ENCODE peak calls at places on chromosomes 5 and 9, in six cellular contexts. Q is HFF-Myc; O is CD4-positive, alpha-beta T cell; W is bronchial epithelial cell; B is fibroblast of villous mesenchyme; K is neural crest cell. H is an unnamed sample.

GRCh38 chr5:104540448-104540847 is 977.9 kb upstream of the NUDT12 start:
- DNase-seq in B (peak; percentile 69), Q (no peak), K (no peak), O (no peak), W (peak; percentile 8), H (no peak)

GRCh38 chr5:137320056-137321045 is 178.8 kb downstream of the SPOCK1 start:
- DNase-seq in B (peak; percentile 57), O (no peak), Q (peak; percentile 40), K (peak; percentile 49), W (peak; percentile 58), H (peak; percentile 51)

GRCh38 chr5:34563951-34564705 is 92.0 kb upstream of the RAI14 start:
- DNase-seq in O (no peak), K (no peak), Q (no peak), B (peak; percentile 87), W (no peak), H (peak; percentile 30)

GRCh38 chr9:69292078-69292477 is 32.9 kb upstream of the ENTREP1 start:
- DNase-seq in O (no peak), W (no peak), K (no peak), B (no peak), Q (no peak), H (no peak)

GRCh38 chr5:150317048-150318003 is 14.6 kb upstream of the ARSI start:
- DNase-seq in B (peak; percentile 97), O (no peak), W (peak; percentile 95), K (peak; percentile 30), Q (peak; percentile 75), H (peak; percentile 91)

GRCh38 chr5:132259061-132259851 is 1.8 kb downstream of the PDLIM4 start:
- DNase-seq in O (no peak), Q (peak; percentile 75), W (peak; percentile 76), K (peak; percentile 36), B (peak; percentile 96), H (peak; percentile 90)

GRCh38 chr9:98536542-98537173 is 172.1 kb downstream of the GABBR2 start:
- DNase-seq in O (no peak), Q (no peak), W (peak; percentile 26), K (no peak), B (peak; percentile 10), H (no peak)

GRCh38 chr9:14250779-14251145 is 63.2 kb downstream of the NFIB start:
- DNase-seq in B (no peak), W (peak; percentile 47), O (no peak), K (no peak), Q (no peak), H (no peak)

GRCh38 chr9:29556317-29556716 is 1983.0 kb upstream of the C9orf72 start:
- DNase-seq in B (peak; percentile 47), W (peak; percentile 51), Q (no peak), O (no peak), K (no peak), H (peak; percentile 85)

GRCh38 chr9:18477121-18477705 is 3.3 kb downstream of the ADAMTSL1 start:
- DNase-seq in B (no peak), Q (no peak), W (no peak), K (no peak), O (no peak), H (no peak)

GRCh38 chr9:79408200-79408599 is 163.6 kb upstream of the TLE4 start:
- DNase-seq in B (no peak), O (no peak), K (no peak), Q (no peak), W (no peak), H (peak; percentile 5)

GRCh38 chr9:79408617-79409016 is 163.1 kb upstream of the TLE4 start:
- DNase-seq in K (no peak), B (no peak), Q (no peak), W (no peak), O (no peak), H (peak; percentile 66)

DNA sequence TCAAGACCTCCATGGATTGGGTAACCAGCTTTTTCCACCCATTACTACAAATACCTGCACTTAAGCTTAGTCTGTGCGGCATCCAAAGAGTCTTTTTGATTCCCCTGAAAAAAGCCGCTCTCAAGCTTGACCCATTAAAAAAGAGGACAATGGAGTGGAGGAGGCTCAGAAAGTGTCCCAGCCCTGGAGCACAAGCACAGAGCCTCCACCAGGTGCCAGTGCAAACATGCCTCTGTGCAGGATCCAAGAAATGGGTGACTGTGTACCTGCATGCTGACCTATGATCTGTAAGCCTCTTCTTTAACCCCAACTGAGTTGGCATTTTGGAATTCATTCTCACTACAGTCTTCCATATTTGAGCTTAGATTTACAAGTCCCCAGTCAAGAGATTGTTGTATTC is 168.3 kb upstream of the TLE4 start:
- DNase-seq in W (no peak), B (no peak), Q (no peak), K (no peak), O (peak; percentile 8), H (no peak)
- TF ChIP-seq CTCF in W (peak; percentile 10), B (no peak), Q (no peak), K (no peak), O (peak; percentile 26), H (no peak)

DNA sequence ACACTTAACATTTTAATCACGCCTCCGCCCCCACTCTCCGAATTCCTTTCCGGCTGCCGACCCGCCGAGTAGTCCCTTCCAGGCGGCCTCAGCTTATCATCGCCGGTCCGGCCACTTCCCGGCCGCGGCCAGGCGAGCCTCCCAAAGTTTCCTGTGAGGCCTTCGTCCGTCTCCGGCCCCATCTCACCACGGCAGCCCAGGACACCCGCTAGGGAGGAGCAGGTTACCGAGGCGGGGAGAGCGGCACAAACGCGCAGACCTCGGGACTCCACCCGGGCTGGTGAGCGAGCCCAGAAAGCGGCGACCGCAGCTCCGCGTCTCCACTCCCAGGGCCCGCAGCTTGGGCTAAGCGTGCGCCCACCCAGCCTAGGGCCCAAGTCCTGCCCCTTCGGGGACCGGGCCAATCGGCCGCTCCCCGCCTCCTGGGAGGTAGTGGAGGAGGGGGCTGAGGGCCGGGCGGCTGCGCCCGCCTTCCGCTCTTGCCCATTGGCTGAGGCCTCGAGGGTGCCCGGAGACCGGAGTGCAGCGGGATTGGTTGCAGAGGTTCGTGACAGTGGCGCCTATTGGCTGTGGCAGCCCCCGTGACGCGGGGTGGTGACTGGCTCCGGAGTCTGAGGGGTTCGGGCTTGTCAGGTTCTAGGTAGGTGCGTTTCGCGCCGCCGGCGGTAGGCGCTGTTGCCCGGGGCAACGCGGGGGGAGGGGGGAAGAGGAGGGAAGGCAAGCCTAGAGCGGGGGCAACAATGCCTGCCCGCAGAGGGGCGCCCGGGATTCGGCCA is 845 bp downstream of the FER start:
- DNase-seq in K (peak; percentile 94), O (peak; percentile 97), B (peak; percentile 99), Q (peak; percentile 96), W (peak; percentile 97), H (peak; percentile 99)
- TF ChIP-seq CTCF in K (peak; percentile 23), O (no peak), B (no peak), Q (no peak), W (no peak), H (peak; percentile 50)

GRCh38 chr5:180605554-180606214 is 14.4 kb upstream of the SCGB3A1 start:
- DNase-seq in K (peak; percentile 57), O (peak; percentile 44), Q (peak; percentile 11), W (peak; percentile 50), B (peak; percentile 64), H (peak; percentile 29)
- TF ChIP-seq CTCF in K (peak; percentile 72), O (peak; percentile 78), Q (peak; percentile 81), W (peak; percentile 85), B (peak; percentile 86), H (peak; percentile 87)

DNA sequence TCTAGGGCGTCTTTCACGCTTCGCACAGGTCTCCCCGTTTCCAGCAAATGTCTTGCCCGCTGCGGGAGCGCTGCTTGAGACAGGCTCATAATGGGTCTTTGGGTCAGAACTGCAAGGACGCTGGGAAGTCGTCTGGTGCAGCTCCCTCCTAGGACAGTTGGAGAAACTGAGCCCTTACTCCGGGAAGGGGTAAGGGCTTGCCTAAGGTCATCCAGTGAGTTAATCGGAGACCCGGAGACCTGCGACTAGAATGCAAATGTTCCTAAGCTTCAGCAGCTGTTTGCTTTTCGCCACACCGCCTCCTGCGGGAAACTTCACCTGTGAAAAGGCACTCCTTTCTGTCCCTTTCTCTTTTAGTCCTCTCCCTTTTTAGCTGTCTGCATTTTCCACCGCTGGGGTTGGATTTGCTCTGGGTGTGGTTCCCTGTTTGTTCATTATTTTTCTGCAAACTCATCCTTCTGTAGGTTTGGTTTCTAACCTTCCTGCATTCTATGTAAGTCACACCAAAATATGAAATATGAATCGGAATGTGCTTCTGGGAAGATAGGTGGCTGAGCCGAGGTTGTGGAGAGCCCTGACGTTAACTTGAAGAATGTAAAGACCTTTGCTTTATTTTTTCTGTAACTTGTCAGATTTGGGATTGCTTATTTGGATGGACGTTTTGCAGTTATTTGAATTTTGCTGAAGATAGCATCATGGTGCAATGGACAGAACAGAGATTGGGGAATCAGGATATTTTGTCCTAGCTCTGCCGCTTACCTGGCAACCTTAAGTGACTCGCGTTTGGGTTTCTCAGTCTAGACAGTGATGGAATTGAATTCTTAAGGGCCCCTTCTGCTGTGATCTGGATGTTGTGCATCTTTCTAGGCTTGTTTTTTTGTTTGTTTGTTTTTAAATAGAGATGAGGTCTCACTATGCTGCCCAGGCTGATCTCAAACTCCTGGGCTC is 909 bp downstream of the SLC36A1 start:
- DNase-seq in W (peak; percentile 41), O (peak; percentile 8), B (peak; percentile 12), K (peak; percentile 4), Q (no peak), H (no peak)
- TF ChIP-seq CTCF in W (peak; percentile 46), O (no peak), B (no peak), K (no peak), Q (peak; percentile 4), H (no peak)

GRCh38 chr9:87880683-87881082 is 2.0 kb upstream of the SPATA31E1 start:
- DNase-seq in W (no peak), Q (no peak), B (no peak), K (no peak), O (no peak), H (no peak)

GRCh38 chr9:87876708-87877107 is 6.0 kb upstream of the SPATA31E1 start:
- DNase-seq in O (no peak), K (no peak), W (no peak), B (no peak), Q (no peak), H (no peak)

GRCh38 chr9:87875839-87876545 is 6.7 kb upstream of the SPATA31E1 start:
- DNase-seq in B (no peak), O (no peak), K (no peak), Q (no peak), W (no peak), H (no peak)

GRCh38 chr9:87880116-87880515 is 2.6 kb upstream of the SPATA31E1 start:
- DNase-seq in K (no peak), W (no peak), Q (no peak), B (no peak), O (no peak), H (no peak)

GRCh38 chr9:87878930-87879603 is 3.6 kb upstream of the SPATA31E1 start:
- DNase-seq in K (no peak), W (peak; percentile 77), Q (no peak), B (peak; percentile 66), O (no peak), H (peak; percentile 72)
- TF ChIP-seq CTCF in K (no peak), W (no peak), Q (no peak), B (no peak), O (no peak), H (no peak)

DNA sequence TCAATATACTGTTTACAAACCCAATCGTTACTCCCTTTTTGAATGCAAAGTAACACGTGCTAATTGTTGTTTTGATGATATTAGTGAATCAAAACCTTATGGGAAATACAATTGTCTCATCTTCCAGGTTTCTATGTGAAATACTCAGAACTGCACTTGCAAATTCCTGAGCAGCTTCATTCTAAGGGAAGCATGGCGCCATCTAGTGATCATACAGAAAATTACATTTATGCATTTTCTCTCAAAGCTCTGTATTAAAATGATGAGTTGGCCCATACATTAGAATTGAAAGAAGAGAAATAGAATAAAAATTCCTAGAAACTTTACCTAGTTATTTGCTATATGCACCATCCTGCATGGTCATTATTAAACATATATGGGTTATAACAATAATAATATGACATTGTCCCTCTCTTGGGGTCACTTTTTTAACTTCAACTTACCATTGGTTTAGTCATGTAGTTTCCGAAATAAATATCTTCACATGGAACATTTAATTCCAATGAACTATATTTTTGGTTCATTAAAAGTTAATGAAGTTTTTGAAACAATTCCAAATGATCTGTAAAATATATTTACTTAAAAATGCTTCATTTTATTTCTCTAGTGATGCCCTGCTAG is 220.0 kb downstream of the PDE4D start:
- DNase-seq in B (peak; percentile 67), W (peak; percentile 53), Q (peak; percentile 44), O (no peak), K (no peak), H (peak; percentile 59)
- TF ChIP-seq CTCF in B (peak; percentile 72), W (peak; percentile 50), Q (peak; percentile 66), O (peak; percentile 97), K (peak; percentile 93), H (peak; percentile 94)

H was measured in HFFc6.